ENCODE peak calls at places on chromosome 14, in four cellular contexts. V is stimulated activated CD4-positive, alpha-beta T cell treated with anti-CD3 and anti-CD28 coated beads, Interleukin-12 subunit alpha, Interleukin-12 subunit beta, amount 100 ng/mL, for 48 hours; Z is head of caudate nucleus; G is BE2C. A is an unnamed sample.

GRCh38 chr14:67187826-67188225 is 1.4 kb upstream of the GARIN2 start:
- DNase-seq in V (no peak), Z (no peak), G (no peak), A (peak; percentile 52)

GRCh38 chr14:68033533-68033932 is 214.0 kb downstream of the RAD51B start:
- DNase-seq in V (no peak), Z (no peak), G (no peak), A (no peak)

GRCh38 chr14:22737052-22737451 is 29.4 kb upstream of the OXA1L start:
- DNase-seq in V (peak; percentile 58), Z (no peak), G (no peak), A (no peak)

GRCh38 chr14:99677231-99677891 is 6.7 kb upstream of the CYP46A1 start:
- DNase-seq in V (no peak), Z (no peak), G (no peak), A (no peak)

GRCh38 chr14:72024043-72024407 is 91.8 kb downstream of the RGS6 start:
- DNase-seq in V (peak; percentile 22), Z (no peak), G (peak; percentile 23), A (no peak)

GRCh38 chr14:32701475-32701874 is 237.2 kb upstream of the NPAS3 start:
- DNase-seq in V (no peak), Z (no peak), G (no peak), A (no peak)

GRCh38 chr14:61225304-61225703 is 55.8 kb downstream of the TMEM30B start:
- DNase-seq in V (no peak), Z (no peak), G (no peak), A (no peak)

GRCh38 chr14:34018564-34019244 is 67.8 kb upstream of the EGLN3 start:
- DNase-seq in V (no peak), Z (peak; percentile 24), G (no peak), A (no peak)

GRCh38 chr14:49879683-49880204 is 13.1 kb upstream of the ARF6 start:
- DNase-seq in V (peak; percentile 69), Z (no peak), G (peak; percentile 54), A (no peak)

GRCh38 chr14:25607095-25607657 is 557.2 kb upstream of the STXBP6 start:
- DNase-seq in V (no peak), Z (no peak), G (no peak), A (no peak)

A was measured in keratinocyte.